ENCODE peak calls at places on chromosomes 6 and 20, in eight cellular contexts. G is GM12865, X is fibroblast of lung, T is fibroblast of mammary gland, B is adrenal gland, N is IMR-90, I is foreskin fibroblast, Q is heart left ventricle. F is an unnamed sample.

GRCh38 chr6:33992191-33992590 is 153.7 kb downstream of the GRM4 start:
- DNase-seq in X (no peak), B (no peak), T (no peak), I (no peak), G (no peak), Q (no peak), N (no peak), F (no peak)

GRCh38 chr20:8251201-8251575 is 119.1 kb downstream of the PLCB1 start:
- DNase-seq in N (no peak), T (no peak), X (no peak), Q (no peak), B (no peak), I (no peak), G (no peak), F (no peak)

GRCh38 chr20:41615671-41616070 is 2.5 kb downstream of the CHD6 start:
- DNase-seq in G (no peak), X (no peak), T (no peak), B (no peak), N (no peak), Q (no peak), I (no peak), F (no peak)

GRCh38 chr6:46808806-46809205 is 15.6 kb downstream of the MEP1A start:
- DNase-seq in N (no peak), B (no peak), T (no peak), I (no peak), X (no peak), G (no peak), Q (no peak), F (no peak)

GRCh38 chr6:124255296-124255695 is 451.6 kb downstream of the NKAIN2 start:
- DNase-seq in T (no peak), Q (no peak), B (no peak), I (no peak), G (no peak), N (no peak), X (no peak), F (no peak)

GRCh38 chr6:162421004-162421403 is 306.6 kb downstream of the PRKN start:
- DNase-seq in X (no peak), B (no peak), N (no peak), I (no peak), T (no peak), Q (no peak), G (no peak), F (no peak)

GRCh38 chr20:50409495-50409894 is 100.7 kb upstream of the PTPN1 start:
- DNase-seq in I (no peak), T (peak), X (no peak), Q (no peak), B (no peak), G (no peak), N (no peak), F (no peak)

GRCh38 chr6:159151266-159151855 is 17.8 kb upstream of the FNDC1 start:
- DNase-seq in Q (no peak), I (peak), N (peak), B (peak), T (peak), G (peak), X (peak), F (no peak)

GRCh38 chr6:126093108-126093507 is 106.8 kb downstream of the TRMT11 start:
- DNase-seq in Q (no peak), N (no peak), T (no peak), I (no peak), G (no peak), B (no peak), X (no peak), F (no peak)

GRCh38 chr20:13222319-13222716 is 1.2 kb downstream of the ISM1 start:
- DNase-seq in X (no peak), I (no peak), G (no peak), T (no peak), N (no peak), Q (no peak), B (peak), F (no peak)
- H3K4me3 ChIP-seq in X (no peak), I (no peak), G (no peak), T (no peak), N (no peak), Q (peak), B (no peak), F (peak)

DNA sequence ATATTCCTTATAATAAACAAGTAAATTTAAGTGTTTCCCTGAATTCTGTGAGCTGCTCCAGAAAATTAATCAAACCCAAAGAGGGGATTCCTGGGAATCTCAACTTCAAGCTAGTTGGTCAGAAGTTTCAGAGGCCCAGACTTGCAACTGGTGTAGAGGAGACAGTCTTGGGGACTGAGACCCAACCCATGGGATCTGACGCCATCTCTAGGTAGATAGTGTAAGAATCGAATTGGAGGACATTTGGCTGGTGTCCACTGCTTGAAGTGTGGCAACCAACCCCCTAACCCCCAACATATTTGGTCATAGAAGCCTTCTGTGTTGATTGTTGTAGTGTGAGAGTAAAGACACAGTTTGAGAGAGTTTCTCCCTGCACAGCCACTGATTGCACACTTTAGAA is 103.5 kb upstream of the CARMIL1 start:
- DNase-seq in I (no peak), T (no peak), Q (no peak), B (no peak), G (peak), X (no peak), N (no peak), F (no peak)
- TF ChIP-seq CTCF in I (no peak), T (no peak), Q (no peak), B (no peak), G (no peak), X (no peak), N (no peak), F (no peak)

GRCh38 chr20:24951536-24952047 is 2.5 kb downstream of the CST7 start:
- DNase-seq in T (no peak), G (no peak), B (no peak), X (no peak), Q (no peak), N (no peak), I (no peak), F (no peak)

GRCh38 chr20:24949756-24950127 is 673 bp downstream of the CST7 start:
- DNase-seq in I (no peak), T (no peak), Q (no peak), B (no peak), X (no peak), G (peak), N (no peak), F (no peak)

GRCh38 chr20:24952376-24953203 is 3.5 kb downstream of the CST7 start:
- DNase-seq in X (no peak), T (no peak), N (no peak), I (no peak), B (no peak), Q (no peak), G (no peak), F (no peak)

GRCh38 chr20:24950128-24950835 is 1.2 kb downstream of the CST7 start:
- DNase-seq in X (no peak), T (no peak), G (no peak), Q (no peak), B (no peak), I (no peak), N (no peak), F (no peak)

GRCh38 chr20:24950836-24951525 is 1.9 kb downstream of the CST7 start:
- DNase-seq in X (no peak), B (no peak), Q (no peak), G (no peak), N (no peak), I (no peak), T (no peak), F (no peak)
- H3K4me3 ChIP-seq in X (no peak), B (no peak), Q (no peak), G (no peak), N (no peak), I (no peak), T (no peak), F (no peak)

GRCh38 chr6:42877695-42878094 is 1.7 kb upstream of the RPL7L1 start:
- DNase-seq in I (no peak), B (no peak), Q (no peak), X (no peak), G (no peak), T (no peak), N (no peak), F (no peak)

GRCh38 chr6:42879372-42880239 is at the start of gene RPL7L1:
- DNase-seq in B (peak), N (peak), T (peak), X (peak), I (peak), Q (peak), G (peak), F (no peak)
- TF ChIP-seq CTCF in B (peak), N (no peak), T (no peak), X (peak), I (no peak), Q (no peak), G (no peak), F (no peak)

DNA sequence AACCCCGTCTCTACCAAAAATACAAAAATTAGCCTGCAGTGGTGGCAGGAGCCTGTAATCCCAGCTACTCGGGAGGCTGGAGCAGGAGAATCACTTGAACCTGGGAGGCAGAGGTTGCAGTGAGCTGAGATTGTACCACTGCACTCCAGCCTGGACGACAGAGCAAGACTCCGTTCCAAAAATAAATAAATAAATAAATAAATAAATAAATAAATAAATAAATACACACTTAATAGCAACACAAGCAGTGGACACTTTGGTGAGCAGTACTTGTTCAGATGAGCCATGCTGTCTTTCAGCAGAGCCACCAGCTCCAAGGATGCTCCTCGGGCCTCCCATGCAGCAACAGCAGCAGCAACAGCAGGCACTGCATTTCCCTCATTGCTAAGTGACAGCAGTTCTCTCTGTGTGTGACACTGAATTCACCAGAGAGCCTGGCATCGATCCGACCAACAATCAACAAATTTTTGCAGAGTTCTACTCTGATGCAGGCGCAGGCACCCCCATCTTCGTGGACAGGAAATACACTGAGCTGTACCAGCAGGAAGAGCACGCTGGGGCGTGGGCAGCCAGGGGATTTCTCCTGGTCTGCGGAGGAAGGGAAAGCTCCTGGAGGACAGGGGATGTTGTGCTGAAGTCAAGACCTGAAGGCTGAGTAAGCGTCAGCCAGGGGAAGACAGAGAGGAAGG is 54.0 kb upstream of the SNX9 start:
- DNase-seq in Q (no peak), G (peak), X (no peak), N (no peak), T (no peak), B (no peak), I (no peak), F (no peak)
- H3K4me3 ChIP-seq in Q (no peak), G (no peak), X (no peak), N (no peak), T (no peak), B (no peak), I (no peak), F (no peak)

DNA sequence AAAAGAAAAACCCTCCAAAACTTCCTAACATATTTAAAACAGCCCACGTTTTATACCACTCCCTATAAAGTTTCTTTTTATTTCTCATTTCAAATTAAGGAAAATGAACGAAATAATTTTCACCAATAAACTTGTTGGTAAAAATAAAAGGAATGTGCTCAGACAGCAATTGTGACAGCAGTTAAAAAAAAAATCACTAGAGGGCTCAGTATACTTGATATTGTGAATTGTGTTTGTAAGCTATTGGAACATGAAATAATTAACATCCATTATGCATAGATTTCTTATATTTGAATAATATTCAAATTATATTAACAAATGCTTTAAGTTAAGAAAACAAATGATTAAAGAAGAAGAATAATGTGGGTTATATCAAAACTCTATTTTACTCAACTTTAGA is 105.5 kb downstream of the ASCC3 start:
- DNase-seq in G (no peak), I (no peak), N (no peak), B (no peak), T (no peak), Q (no peak), X (no peak), F (no peak)
- TF ChIP-seq CTCF in G (no peak), I (peak), N (peak), B (no peak), T (peak), Q (no peak), X (no peak), F (no peak)

DNA sequence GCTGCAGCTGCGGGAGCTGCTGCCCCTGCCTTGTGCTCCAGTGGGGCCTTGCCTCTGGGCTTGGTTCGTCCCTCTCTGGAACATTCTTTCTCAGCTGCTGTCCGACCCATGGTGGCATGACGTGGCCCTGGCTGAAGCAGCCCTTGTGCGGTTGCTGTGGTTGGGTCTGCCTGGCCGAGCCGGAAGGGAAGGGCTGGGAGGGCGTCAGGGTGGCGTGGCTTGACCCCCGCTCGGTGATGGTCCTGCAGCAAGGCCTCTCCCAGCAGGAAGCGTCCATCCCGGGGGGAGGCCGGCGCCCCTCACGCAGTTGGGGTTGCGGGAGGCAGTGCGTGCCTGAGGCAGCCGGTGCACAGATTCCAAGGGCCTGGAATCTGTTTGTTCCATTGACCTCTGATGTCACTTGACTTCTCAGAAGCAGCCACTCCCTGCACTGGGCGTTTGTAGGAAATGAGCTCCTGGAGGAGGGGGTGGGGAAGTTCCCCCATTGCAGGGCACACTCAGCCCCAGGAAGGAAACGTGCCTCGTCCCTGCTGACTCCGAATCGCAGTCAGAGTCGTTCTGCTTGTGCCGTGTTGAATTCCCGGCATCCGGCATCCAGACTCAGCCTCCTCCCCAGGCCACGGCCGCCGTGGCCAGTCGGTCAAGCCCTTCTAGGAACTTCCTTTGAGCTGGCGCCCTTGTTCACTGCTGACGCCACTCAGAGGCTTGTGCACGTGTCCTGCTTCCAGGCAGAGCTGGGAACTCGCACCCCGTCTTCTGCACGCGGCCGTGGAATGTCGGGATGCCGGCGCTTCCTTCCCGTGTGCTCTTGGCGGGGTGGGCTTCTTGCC is 9.7 kb upstream of the TNFRSF6B start:
- DNase-seq in G (no peak), I (peak), T (peak), X (peak), N (peak), B (no peak), Q (peak), F (peak)
- H3K4me3 ChIP-seq in G (no peak), I (no peak), T (no peak), X (no peak), N (no peak), B (no peak), Q (peak), F (no peak)

DNA sequence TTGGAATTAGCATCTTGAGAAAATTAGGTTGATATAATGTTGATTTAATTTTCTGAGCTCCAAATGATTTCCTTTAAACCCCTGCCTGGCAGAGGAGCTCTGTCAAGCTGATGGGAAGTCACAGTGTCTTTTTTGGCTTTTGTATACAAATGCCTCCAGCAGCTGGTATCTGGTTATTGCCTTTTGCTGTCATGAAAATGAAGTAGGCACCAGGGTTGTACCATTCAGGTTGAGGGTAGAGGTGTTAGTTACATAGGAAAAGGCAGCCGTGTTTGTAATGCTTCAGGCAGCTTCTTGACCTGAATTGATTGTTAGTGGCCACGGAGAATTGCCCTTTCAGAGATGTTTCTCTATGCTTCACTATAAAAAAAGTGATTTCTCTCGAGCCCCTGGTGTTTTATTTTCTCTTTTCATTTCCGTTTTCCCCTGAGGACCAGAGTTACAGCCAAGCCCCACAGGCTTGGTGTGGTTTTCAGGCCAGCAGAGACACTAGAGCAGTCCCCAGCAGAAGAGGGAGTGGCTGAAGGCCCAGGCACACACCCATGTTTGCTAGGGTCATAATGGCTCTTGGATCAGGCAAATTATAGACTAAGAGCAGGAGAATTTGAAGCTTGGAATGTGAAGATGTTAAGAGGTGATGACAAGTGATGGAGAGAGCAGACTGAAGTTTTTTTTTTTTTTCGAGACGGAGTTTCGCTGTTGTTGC is 21.6 kb downstream of the CMTR1 start:
- DNase-seq in N (no peak), T (peak), G (no peak), Q (no peak), B (no peak), X (no peak), I (no peak), F (no peak)
- TF ChIP-seq CTCF in N (no peak), T (no peak), G (no peak), Q (no peak), B (no peak), X (no peak), I (no peak), F (no peak)

GRCh38 chr6:13635948-13636658 is 21.0 kb downstream of the NOL7 start:
- DNase-seq in G (no peak), X (no peak), I (no peak), Q (no peak), T (no peak), B (no peak), N (no peak), F (no peak)
- H3K4me3 ChIP-seq in G (no peak), X (no peak), I (no peak), Q (no peak), T (no peak), B (no peak), N (no peak), F (no peak)

DNA sequence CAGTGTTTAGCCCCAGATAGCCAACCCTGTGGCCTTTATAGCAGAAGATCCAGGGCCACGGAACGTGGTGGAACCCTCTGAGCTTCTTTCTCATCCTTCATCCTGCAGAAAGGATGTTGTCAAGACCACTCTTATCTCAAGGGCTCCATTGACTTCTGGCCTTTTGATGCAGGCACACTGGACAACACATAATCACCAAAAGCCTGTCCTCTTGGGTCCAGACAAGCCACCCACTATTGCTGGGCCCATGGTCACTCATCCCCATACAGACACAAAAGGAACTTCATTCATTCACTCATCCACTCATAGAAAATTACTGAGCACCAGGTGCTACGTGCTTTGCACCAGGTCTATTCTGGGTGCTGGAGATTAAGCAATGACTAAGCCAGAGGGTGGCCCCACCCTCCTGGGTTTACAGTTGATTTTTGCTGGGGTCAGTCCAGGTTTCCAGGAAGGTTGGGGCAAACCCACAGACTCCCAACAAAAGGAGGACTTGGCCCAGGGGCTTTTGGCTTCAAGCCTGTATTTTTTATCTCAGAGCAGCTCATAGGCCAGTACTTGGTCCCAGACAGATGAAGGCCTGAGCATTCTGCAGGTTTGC is 2.4 kb downstream of the CST8 start:
- DNase-seq in T (no peak), I (no peak), N (no peak), Q (no peak), G (no peak), X (no peak), B (no peak), F (no peak)
- TF ChIP-seq CTCF in T (no peak), I (no peak), N (no peak), Q (no peak), G (no peak), X (no peak), B (no peak), F (no peak)

F was measured in AG09309.